ENCODE peak calls at places on chromosomes 4 and X, in four cellular contexts. M is lower lobe of right lung, L is ovary, R is foreskin fibroblast. C is an unnamed sample.

GRCh38 chr4:148515248-148515647 is 73.0 kb upstream of the NR3C2 start:
- DNase-seq in R (peak), M (no peak), L (no peak), C (no peak)

GRCh38 chrX:81377329-81377728 is 175.4 kb downstream of the SH3BGRL start:
- DNase-seq in L (no peak), M (no peak), R (peak), C (no peak)

GRCh38 chr4:61024610-61025009 is 175.5 kb upstream of the ADGRL3 start:
- DNase-seq in L (no peak), M (no peak), R (no peak), C (no peak)

GRCh38 chr4:3498901-3499510 is 33.2 kb downstream of the LRPAP1 start:
- DNase-seq in M (no peak), R (no peak), L (no peak), C (no peak)

GRCh38 chrX:105451426-105451825 is 230.9 kb upstream of the TEX13A start:
- DNase-seq in R (peak), L (no peak), M (no peak), C (no peak)

GRCh38 chr4:37439809-37440518 is 195.4 kb downstream of the NWD2 start:
- DNase-seq in L (no peak), R (no peak), M (no peak), C (no peak)

GRCh38 chr4:137677851-137678250 is 145.6 kb upstream of the PCDH18 start:
- DNase-seq in M (no peak), R (peak), L (no peak), C (no peak)

GRCh38 chrX:124388562-124388961 is 42.2 kb downstream of the SH2D1A start:
- DNase-seq in M (peak), R (peak), L (peak), C (peak)

GRCh38 chrX:66504481-66504880 is 134.4 kb downstream of the EDA2R start:
- DNase-seq in R (no peak), M (no peak), L (no peak), C (no peak)

GRCh38 chr4:75907956-75908355 is 5.7 kb upstream of the PPEF2 start:
- DNase-seq in M (no peak), L (no peak), R (no peak), C (no peak)

GRCh38 chr4:2007804-2008670 is 737 bp downstream of the NELFA start:
- DNase-seq in M (peak), R (peak), L (peak), C (no peak)

GRCh38 chr4:158968961-158969360 is 133.9 kb upstream of the RAPGEF2 start:
- DNase-seq in M (no peak), R (no peak), L (no peak), C (no peak)

GRCh38 chr4:102196221-102196620 is 149.1 kb downstream of the SLC39A8 start:
- DNase-seq in L (no peak), M (no peak), R (peak), C (no peak)

GRCh38 chrX:47321978-47322377 is 48.4 kb upstream of the ZNF157 start:
- DNase-seq in L (no peak), R (no peak), M (no peak), C (no peak)

GRCh38 chrX:150308532-150309157 is 54.5 kb upstream of the MAMLD1 start:
- DNase-seq in L (no peak), R (no peak), M (no peak), C (no peak)

GRCh38 chrX:40058719-40059118 is 39.0 kb downstream of the BCOR start:
- DNase-seq in R (no peak), M (peak), L (no peak), C (no peak)

GRCh38 chr4:52961666-52962412 is 99.7 kb downstream of the RASL11B start:
- DNase-seq in L (no peak), R (no peak), M (no peak), C (no peak)

GRCh38 chrX:84192006-84192405 is 4.0 kb upstream of the RPS6KA6 start:
- DNase-seq in L (no peak), M (no peak), R (no peak), C (no peak)

GRCh38 chr4:15075875-15076274 is 73.6 kb downstream of the CPEB2 start:
- DNase-seq in M (no peak), R (no peak), L (no peak), C (no peak)
- TF ChIP-seq CTCF in M (no peak), R (no peak), L (no peak), C (no peak)

DNA sequence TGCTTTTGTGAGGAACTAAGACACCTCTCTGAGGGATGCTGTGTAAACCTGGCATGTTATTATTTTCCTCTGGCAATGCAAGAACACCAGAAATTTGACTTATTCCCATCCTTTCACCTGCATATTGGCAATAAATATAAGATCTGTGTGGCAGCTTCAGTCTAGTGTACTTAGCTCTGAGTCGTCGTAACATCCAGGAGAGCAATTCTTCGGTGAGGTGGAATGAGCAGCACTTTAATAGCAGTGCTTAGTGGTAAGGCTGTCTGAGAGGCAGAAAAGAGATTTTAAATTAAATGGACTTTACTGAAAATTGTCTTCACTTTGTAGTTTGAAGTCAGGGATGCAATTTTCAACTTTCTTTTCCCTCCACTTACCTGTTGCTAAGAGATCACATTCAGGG is 344.9 kb downstream of the PCDH7 start:
- DNase-seq in R (no peak), M (no peak), L (no peak), C (no peak)
- H3K4me3 ChIP-seq in R (no peak), M (no peak), L (no peak), C (no peak)

GRCh38 chrX:71998836-71999509 is 88.3 kb downstream of the NHSL2 start:
- DNase-seq in R (peak), M (no peak), L (no peak), C (no peak)
- TF ChIP-seq CTCF in R (peak), M (peak), L (peak), C (peak)

GRCh38 chr4:81850701-81851100 is 379.0 kb upstream of the RASGEF1B start:
- DNase-seq in R (no peak), M (no peak), L (no peak), C (no peak)

GRCh38 chr4:81852031-81852715 is 380.5 kb upstream of the RASGEF1B start:
- DNase-seq in L (no peak), M (no peak), R (no peak), C (no peak)

DNA sequence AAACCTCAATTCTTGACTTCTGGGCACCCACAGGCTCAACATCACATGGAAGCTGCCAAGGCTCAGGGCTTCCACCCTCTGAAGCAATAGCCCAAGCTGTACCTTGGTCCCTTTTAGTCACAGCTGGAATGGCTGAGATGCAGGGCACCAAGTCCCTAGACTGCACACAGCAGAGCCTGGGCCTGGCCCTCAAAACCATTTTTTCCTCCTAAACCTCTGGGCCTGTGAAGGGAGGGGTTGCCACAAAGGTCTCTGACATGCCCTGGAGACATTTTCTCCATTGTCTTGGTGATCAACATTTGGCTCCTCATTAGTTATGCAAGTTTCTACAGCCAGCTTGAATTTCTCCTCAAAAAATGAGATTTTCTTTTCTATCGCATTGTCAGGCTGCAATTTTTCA is 382.7 kb upstream of the RASGEF1B start:
- DNase-seq in L (no peak), M (no peak), R (no peak), C (no peak)
- H3K4me3 ChIP-seq in L (no peak), M (no peak), R (no peak), C (no peak)

GRCh38 chr4:140609548-140610425 is 41.0 kb upstream of the UCP1 start:
- DNase-seq in M (no peak), L (no peak), R (peak), C (no peak)
- TF ChIP-seq CTCF in M (peak), L (peak), R (peak), C (peak)

C was measured in GM12864.